ENCODE peak calls at places on chromosomes 4 and X, in six cellular contexts. One of them, this sample, is unnamed. For H3K36me3, the result is how much of the 10 kb centered on the place peaks cover.

GRCh38 chr4:76526585-76526990 is 91.6 kb downstream of the SHROOM3 start:
- DNase-seq in HepG2: peak
- DNase-seq in sigmoid colon: no peak
- DNase-seq in transverse colon: no peak
- DNase-seq in fibroblast of lung: no peak
- DNase-seq in bronchial epithelial cell: peak
- DNase-seq in this sample: no peak

GRCh38 chr4:28167411-28167810 is 1306.8 kb downstream of the STIM2 start:
- DNase-seq in fibroblast of lung: no peak
- DNase-seq in HepG2: no peak
- DNase-seq in bronchial epithelial cell: peak
- DNase-seq in sigmoid colon: no peak
- DNase-seq in transverse colon: no peak
- DNase-seq in this sample: no peak

GRCh38 chr4:37246891-37247290 is 2.3 kb downstream of the NWD2 start:
- DNase-seq in transverse colon: no peak
- DNase-seq in fibroblast of lung: no peak
- DNase-seq in HepG2: no peak
- DNase-seq in sigmoid colon: no peak
- DNase-seq in bronchial epithelial cell: no peak
- DNase-seq in this sample: no peak

GRCh38 chr4:186932631-186933150 is 209.0 kb upstream of the FAT1 start:
- DNase-seq in transverse colon: no peak
- DNase-seq in sigmoid colon: no peak
- DNase-seq in bronchial epithelial cell: peak
- DNase-seq in HepG2: peak
- DNase-seq in fibroblast of lung: peak
- DNase-seq in this sample: peak

GRCh38 chrX:40887476-40887875 is 152.1 kb upstream of the MED14 start:
- DNase-seq in bronchial epithelial cell: no peak
- DNase-seq in transverse colon: no peak
- DNase-seq in HepG2: no peak
- DNase-seq in sigmoid colon: no peak
- DNase-seq in fibroblast of lung: no peak
- DNase-seq in this sample: peak

GRCh38 chrX:128754130-128754529 is 701.9 kb upstream of the ACTRT1 start:
- DNase-seq in transverse colon: no peak
- DNase-seq in bronchial epithelial cell: no peak
- DNase-seq in HepG2: peak
- DNase-seq in sigmoid colon: no peak
- DNase-seq in fibroblast of lung: no peak
- DNase-seq in this sample: no peak

GRCh38 chrX:71859637-71860036 is 51.0 kb upstream of the NHSL2 start:
- DNase-seq in transverse colon: no peak
- DNase-seq in bronchial epithelial cell: peak
- DNase-seq in fibroblast of lung: peak
- DNase-seq in HepG2: peak
- DNase-seq in sigmoid colon: no peak
- DNase-seq in this sample: no peak

GRCh38 chr4:38716271-38716670 is 52.3 kb downstream of the KLF3 start:
- DNase-seq in bronchial epithelial cell: no peak
- DNase-seq in fibroblast of lung: no peak
- DNase-seq in transverse colon: no peak
- DNase-seq in sigmoid colon: no peak
- DNase-seq in HepG2: no peak
- DNase-seq in this sample: no peak

GRCh38 chr4:74886490-74886889 is 46.4 kb upstream of the PARM1 start:
- DNase-seq in HepG2: no peak
- DNase-seq in sigmoid colon: no peak
- DNase-seq in bronchial epithelial cell: peak
- DNase-seq in fibroblast of lung: peak
- DNase-seq in transverse colon: no peak
- DNase-seq in this sample: peak

GRCh38 chr4:79209822-79210635 is 115.8 kb downstream of the NAA11 start:
- DNase-seq in transverse colon: peak
- DNase-seq in sigmoid colon: peak
- DNase-seq in HepG2: peak
- DNase-seq in bronchial epithelial cell: no peak
- DNase-seq in fibroblast of lung: no peak
- DNase-seq in this sample: no peak

GRCh38 chr4:10875144-10875799 is 190.7 kb upstream of the CLNK start:
- DNase-seq in bronchial epithelial cell: no peak
- DNase-seq in sigmoid colon: no peak
- DNase-seq in transverse colon: no peak
- DNase-seq in fibroblast of lung: no peak
- DNase-seq in HepG2: no peak
- DNase-seq in this sample: no peak

GRCh38 chr4:124167602-124168001 is 544.9 kb downstream of the ANKRD50 start:
- DNase-seq in sigmoid colon: no peak
- DNase-seq in HepG2: no peak
- DNase-seq in transverse colon: no peak
- DNase-seq in fibroblast of lung: no peak
- DNase-seq in bronchial epithelial cell: no peak
- DNase-seq in this sample: no peak

GRCh38 chrX:111244238-111244750 is 26.0 kb downstream of the CAPN6 start:
- DNase-seq in HepG2: peak
- DNase-seq in sigmoid colon: no peak
- DNase-seq in transverse colon: no peak
- DNase-seq in fibroblast of lung: peak
- DNase-seq in bronchial epithelial cell: peak
- DNase-seq in this sample: no peak

GRCh38 chr4:1285790-1286553 is 3.7 kb upstream of the MAEA start:
- DNase-seq in sigmoid colon: no peak
- DNase-seq in transverse colon: no peak
- DNase-seq in fibroblast of lung: no peak
- DNase-seq in HepG2: peak
- DNase-seq in bronchial epithelial cell: no peak
- DNase-seq in this sample: no peak

GRCh38 chrX:22136711-22137110 is 104.6 kb downstream of the PHEX start:
- DNase-seq in sigmoid colon: no peak
- DNase-seq in HepG2: no peak
- DNase-seq in bronchial epithelial cell: no peak
- DNase-seq in transverse colon: no peak
- DNase-seq in fibroblast of lung: peak
- DNase-seq in this sample: no peak

GRCh38 chr4:21413807-21414370 is 534.7 kb downstream of the KCNIP4 start:
- DNase-seq in fibroblast of lung: no peak
- DNase-seq in transverse colon: no peak
- DNase-seq in bronchial epithelial cell: no peak
- DNase-seq in HepG2: no peak
- DNase-seq in sigmoid colon: no peak
- DNase-seq in this sample: no peak

GRCh38 chr4:152259866-152260265 is 276.0 kb downstream of the FBXW7 start:
- DNase-seq in bronchial epithelial cell: peak
- DNase-seq in HepG2: no peak
- DNase-seq in fibroblast of lung: peak
- DNase-seq in sigmoid colon: no peak
- DNase-seq in transverse colon: no peak
- DNase-seq in this sample: no peak

GRCh38 chr4:41142356-41142755 is 72.0 kb downstream of the APBB2 start:
- DNase-seq in transverse colon: no peak
- DNase-seq in bronchial epithelial cell: no peak
- DNase-seq in HepG2: no peak
- DNase-seq in fibroblast of lung: peak
- DNase-seq in sigmoid colon: no peak
- DNase-seq in this sample: no peak

GRCh38 chrX:70013483-70014222 is 36.1 kb downstream of the AWAT2 start:
- DNase-seq in HepG2: no peak
- DNase-seq in bronchial epithelial cell: no peak
- DNase-seq in transverse colon: no peak
- DNase-seq in fibroblast of lung: peak
- DNase-seq in sigmoid colon: no peak
- DNase-seq in this sample: no peak

GRCh38 chr4:112604590-112604989 is 32.1 kb downstream of the ZGRF1 start:
- DNase-seq in fibroblast of lung: peak
- DNase-seq in bronchial epithelial cell: peak
- DNase-seq in HepG2: peak
- DNase-seq in transverse colon: peak
- DNase-seq in sigmoid colon: no peak
- DNase-seq in this sample: peak

GRCh38 chr4:89110541-89110985 is 770 bp upstream of the TIGD2 start:
- DNase-seq in transverse colon: no peak
- DNase-seq in bronchial epithelial cell: no peak
- DNase-seq in fibroblast of lung: no peak
- DNase-seq in sigmoid colon: no peak
- DNase-seq in HepG2: no peak
- DNase-seq in this sample: no peak

GRCh38 chr4:105145913-105146285 is 777 bp upstream of the TET2 start:
- DNase-seq in transverse colon: peak
- DNase-seq in bronchial epithelial cell: no peak
- DNase-seq in fibroblast of lung: no peak
- DNase-seq in HepG2: no peak
- DNase-seq in sigmoid colon: peak
- DNase-seq in this sample: no peak

GRCh38 chr4:25449270-25449669 is 72.2 kb downstream of the ANAPC4 start:
- DNase-seq in transverse colon: no peak
- DNase-seq in bronchial epithelial cell: peak
- DNase-seq in sigmoid colon: no peak
- DNase-seq in fibroblast of lung: no peak
- DNase-seq in HepG2: no peak
- DNase-seq in this sample: no peak

GRCh38 chr4:99323761-99324160 is 2.6 kb upstream of the ADH1B start:
- DNase-seq in transverse colon: no peak
- DNase-seq in HepG2: no peak
- DNase-seq in bronchial epithelial cell: no peak
- DNase-seq in fibroblast of lung: peak
- DNase-seq in sigmoid colon: peak
- DNase-seq in this sample: peak

GRCh38 chr4:26454961-26455360 is 35.3 kb downstream of the CCKAR start:
- DNase-seq in sigmoid colon: no peak
- DNase-seq in transverse colon: no peak
- DNase-seq in HepG2: no peak
- DNase-seq in bronchial epithelial cell: no peak
- DNase-seq in fibroblast of lung: no peak
- DNase-seq in this sample: no peak

GRCh38 chrX:106707771-106708454 is 18.6 kb upstream of the RNF128 start:
- DNase-seq in bronchial epithelial cell: peak
- DNase-seq in HepG2: no peak
- DNase-seq in fibroblast of lung: peak
- DNase-seq in transverse colon: no peak
- DNase-seq in sigmoid colon: no peak
- DNase-seq in this sample: peak

GRCh38 chr4:96473246-96473645 is 633.4 kb downstream of the PDHA2 start:
- DNase-seq in transverse colon: no peak
- DNase-seq in bronchial epithelial cell: no peak
- DNase-seq in sigmoid colon: no peak
- DNase-seq in HepG2: no peak
- DNase-seq in fibroblast of lung: no peak
- DNase-seq in this sample: no peak

GRCh38 chrX:124117325-124117724 is 155.8 kb downstream of the STAG2 start:
- DNase-seq in transverse colon: no peak
- DNase-seq in sigmoid colon: no peak
- DNase-seq in bronchial epithelial cell: no peak
- DNase-seq in fibroblast of lung: no peak
- DNase-seq in HepG2: no peak
- DNase-seq in this sample: no peak

GRCh38 chr4:98642991-98643426 is 15.4 kb downstream of the TSPAN5 start:
- DNase-seq in HepG2: peak
- DNase-seq in transverse colon: no peak
- DNase-seq in sigmoid colon: no peak
- DNase-seq in bronchial epithelial cell: peak
- DNase-seq in fibroblast of lung: peak
- DNase-seq in this sample: no peak

DNA sequence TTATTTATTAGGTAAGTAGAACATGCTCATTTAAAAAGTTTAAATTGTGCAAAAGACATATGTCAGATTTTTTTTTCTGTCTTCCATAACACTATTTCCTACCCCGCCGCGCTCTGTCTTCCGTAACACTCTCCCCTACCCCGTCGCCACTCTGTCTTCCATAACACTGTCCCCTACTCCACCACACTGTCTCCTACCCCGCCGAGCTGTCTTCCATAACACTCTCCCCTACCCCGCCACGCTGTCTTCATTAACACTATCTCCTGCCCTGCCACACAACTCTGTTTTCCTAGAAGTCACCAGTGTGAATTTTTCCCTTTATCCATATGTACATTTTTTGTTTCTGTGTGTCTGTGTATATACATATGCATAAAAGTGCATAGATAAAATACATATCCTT is 4.4 kb downstream of the MSMO1 start:
- DNase-seq in bronchial epithelial cell: no peak
- DNase-seq in sigmoid colon: no peak
- DNase-seq in transverse colon: no peak
- DNase-seq in fibroblast of lung: no peak
- DNase-seq in HepG2: no peak
- DNase-seq in this sample: no peak
- H3K4me3 ChIP-seq in bronchial epithelial cell: no peak
- H3K4me3 ChIP-seq in sigmoid colon: no peak
- H3K4me3 ChIP-seq in transverse colon: no peak
- H3K4me3 ChIP-seq in fibroblast of lung: peak
- H3K4me3 ChIP-seq in HepG2: peak
- H3K4me3 ChIP-seq in this sample: no peak

GRCh38 chr4:183327827-183328226 is 5.6 kb upstream of the CLDN24 start:
- DNase-seq in HepG2: no peak
- DNase-seq in sigmoid colon: no peak
- DNase-seq in transverse colon: no peak
- DNase-seq in fibroblast of lung: no peak
- DNase-seq in bronchial epithelial cell: no peak
- DNase-seq in this sample: no peak

GRCh38 chr4:183324619-183325018 is 2.4 kb upstream of the CLDN24 start:
- DNase-seq in transverse colon: no peak
- DNase-seq in sigmoid colon: no peak
- DNase-seq in fibroblast of lung: no peak
- DNase-seq in HepG2: no peak
- DNase-seq in bronchial epithelial cell: no peak
- DNase-seq in this sample: no peak

GRCh38 chr4:183328832-183329231 is 6.6 kb upstream of the CLDN24 start:
- DNase-seq in transverse colon: no peak
- DNase-seq in bronchial epithelial cell: no peak
- DNase-seq in fibroblast of lung: no peak
- DNase-seq in HepG2: peak
- DNase-seq in sigmoid colon: no peak
- DNase-seq in this sample: no peak

GRCh38 chr4:183329244-183329643 is 7.0 kb upstream of the CLDN24 start:
- DNase-seq in HepG2: no peak
- DNase-seq in sigmoid colon: no peak
- DNase-seq in fibroblast of lung: no peak
- DNase-seq in transverse colon: no peak
- DNase-seq in bronchial epithelial cell: no peak
- DNase-seq in this sample: no peak

GRCh38 chr4:183326853-183327252 is 4.6 kb upstream of the CLDN24 start:
- DNase-seq in fibroblast of lung: no peak
- DNase-seq in sigmoid colon: no peak
- DNase-seq in HepG2: peak
- DNase-seq in bronchial epithelial cell: peak
- DNase-seq in transverse colon: no peak
- DNase-seq in this sample: no peak
- TF ChIP-seq CTCF in fibroblast of lung: no peak
- TF ChIP-seq CTCF in sigmoid colon: no peak
- TF ChIP-seq CTCF in HepG2: no peak
- TF ChIP-seq CTCF in bronchial epithelial cell: no peak
- TF ChIP-seq CTCF in transverse colon: no peak
- TF ChIP-seq CTCF in this sample: no peak

GRCh38 chrX:1598021-1598875 is 6.8 kb downstream of the AKAP17A start:
- DNase-seq in bronchial epithelial cell: no peak
- DNase-seq in transverse colon: no peak
- DNase-seq in sigmoid colon: no peak
- DNase-seq in fibroblast of lung: no peak
- DNase-seq in HepG2: no peak
- DNase-seq in this sample: no peak
- H3K36me3 ChIP-seq in bronchial epithelial cell: under half
- H3K36me3 ChIP-seq in transverse colon: under half
- H3K36me3 ChIP-seq in sigmoid colon: half or more
- H3K36me3 ChIP-seq in fibroblast of lung: under half
- H3K36me3 ChIP-seq in HepG2: under half
- H3K36me3 ChIP-seq in this sample: half or more

GRCh38 chrX:130902783-130903613 is at the start of gene ENOX2:
- DNase-seq in HepG2: peak
- DNase-seq in transverse colon: peak
- DNase-seq in bronchial epithelial cell: peak
- DNase-seq in sigmoid colon: peak
- DNase-seq in fibroblast of lung: peak
- DNase-seq in this sample: peak
- H3K4me3 ChIP-seq in HepG2: peak
- H3K4me3 ChIP-seq in transverse colon: peak
- H3K4me3 ChIP-seq in bronchial epithelial cell: peak
- H3K4me3 ChIP-seq in sigmoid colon: peak
- H3K4me3 ChIP-seq in fibroblast of lung: peak
- H3K4me3 ChIP-seq in this sample: peak